ENCODE peak calls at places on chromosomes 7 and 10, in eight cellular contexts. One of them, this sample, is unnamed.

GRCh38 chr10:72173267-72173634 is 42.6 kb upstream of the ANAPC16 start:
- DNase-seq in H9: no peak
- DNase-seq in HCT116: no peak
- DNase-seq in AG04450: no peak
- DNase-seq in ovary: no peak
- DNase-seq in CD4-positive, alpha-beta T cell: no peak
- DNase-seq in GM23338: no peak
- DNase-seq in SK-N-SH: no peak
- DNase-seq in this sample: no peak

GRCh38 chr10:90777614-90778013 is 80.2 kb downstream of the HTR7 start:
- DNase-seq in H9: no peak
- DNase-seq in HCT116: no peak
- DNase-seq in AG04450: no peak
- DNase-seq in ovary: no peak
- DNase-seq in CD4-positive, alpha-beta T cell: no peak
- DNase-seq in GM23338: no peak
- DNase-seq in SK-N-SH: no peak
- DNase-seq in this sample: no peak

GRCh38 chr10:69636626-69637550 is 6.8 kb downstream of the FAM241B start:
- DNase-seq in H9: peak
- DNase-seq in HCT116: peak
- DNase-seq in AG04450: no peak
- DNase-seq in ovary: no peak
- DNase-seq in CD4-positive, alpha-beta T cell: peak
- DNase-seq in GM23338: peak
- DNase-seq in SK-N-SH: no peak
- DNase-seq in this sample: peak

GRCh38 chr10:121596668-121597503 is 1.4 kb downstream of the FGFR2 start:
- DNase-seq in H9: peak
- DNase-seq in HCT116: no peak
- DNase-seq in AG04450: no peak
- DNase-seq in ovary: peak
- DNase-seq in CD4-positive, alpha-beta T cell: no peak
- DNase-seq in GM23338: peak
- DNase-seq in SK-N-SH: no peak
- DNase-seq in this sample: peak

GRCh38 chr7:136950331-136950730 is 81.9 kb downstream of the CHRM2 start:
- DNase-seq in H9: no peak
- DNase-seq in HCT116: no peak
- DNase-seq in AG04450: no peak
- DNase-seq in ovary: no peak
- DNase-seq in CD4-positive, alpha-beta T cell: no peak
- DNase-seq in GM23338: no peak
- DNase-seq in SK-N-SH: no peak
- DNase-seq in this sample: no peak

GRCh38 chr10:119246862-119247549 is 39.6 kb downstream of the GRK5 start:
- DNase-seq in H9: no peak
- DNase-seq in HCT116: no peak
- DNase-seq in AG04450: peak
- DNase-seq in ovary: no peak
- DNase-seq in CD4-positive, alpha-beta T cell: no peak
- DNase-seq in GM23338: no peak
- DNase-seq in SK-N-SH: no peak
- DNase-seq in this sample: no peak

GRCh38 chr10:118986815-118987790 is 42.4 kb upstream of the NANOS1 start:
- DNase-seq in H9: peak
- DNase-seq in HCT116: no peak
- DNase-seq in AG04450: no peak
- DNase-seq in ovary: no peak
- DNase-seq in CD4-positive, alpha-beta T cell: no peak
- DNase-seq in GM23338: no peak
- DNase-seq in SK-N-SH: no peak
- DNase-seq in this sample: no peak

GRCh38 chr7:16817536-16817935 is 12.7 kb upstream of the AGR2 start:
- DNase-seq in H9: no peak
- DNase-seq in HCT116: no peak
- DNase-seq in AG04450: no peak
- DNase-seq in ovary: no peak
- DNase-seq in CD4-positive, alpha-beta T cell: no peak
- DNase-seq in GM23338: no peak
- DNase-seq in SK-N-SH: no peak
- DNase-seq in this sample: peak

GRCh38 chr7:150722403-150723065 is 6.1 kb downstream of the GIMAP1 start:
- DNase-seq in H9: no peak
- DNase-seq in HCT116: no peak
- DNase-seq in AG04450: no peak
- DNase-seq in ovary: no peak
- DNase-seq in CD4-positive, alpha-beta T cell: no peak
- DNase-seq in GM23338: no peak
- DNase-seq in SK-N-SH: no peak
- DNase-seq in this sample: no peak

GRCh38 chr10:22611425-22612111 is 102.8 kb downstream of the PIP4K2A start:
- DNase-seq in H9: no peak
- DNase-seq in HCT116: no peak
- DNase-seq in AG04450: no peak
- DNase-seq in ovary: no peak
- DNase-seq in CD4-positive, alpha-beta T cell: peak
- DNase-seq in GM23338: no peak
- DNase-seq in SK-N-SH: no peak
- DNase-seq in this sample: no peak

GRCh38 chr10:43037942-43038782 is 38.7 kb upstream of the RET start:
- DNase-seq in H9: peak
- DNase-seq in HCT116: no peak
- DNase-seq in AG04450: no peak
- DNase-seq in ovary: no peak
- DNase-seq in CD4-positive, alpha-beta T cell: no peak
- DNase-seq in GM23338: no peak
- DNase-seq in SK-N-SH: peak
- DNase-seq in this sample: no peak

GRCh38 chr7:1851731-1852531 is 181.9 kb downstream of the ELFN1 start:
- DNase-seq in H9: no peak
- DNase-seq in HCT116: no peak
- DNase-seq in AG04450: no peak
- DNase-seq in ovary: no peak
- DNase-seq in CD4-positive, alpha-beta T cell: no peak
- DNase-seq in GM23338: no peak
- DNase-seq in SK-N-SH: no peak
- DNase-seq in this sample: no peak

GRCh38 chr10:31318382-31318853 is 598 bp upstream of the ZEB1 start:
- DNase-seq in H9: peak
- DNase-seq in HCT116: peak
- DNase-seq in AG04450: no peak
- DNase-seq in ovary: no peak
- DNase-seq in CD4-positive, alpha-beta T cell: peak
- DNase-seq in GM23338: peak
- DNase-seq in SK-N-SH: peak
- DNase-seq in this sample: peak

GRCh38 chr10:71136036-71136690 is 76.2 kb upstream of the UNC5B start:
- DNase-seq in H9: peak
- DNase-seq in HCT116: no peak
- DNase-seq in AG04450: no peak
- DNase-seq in ovary: no peak
- DNase-seq in CD4-positive, alpha-beta T cell: no peak
- DNase-seq in GM23338: no peak
- DNase-seq in SK-N-SH: no peak
- DNase-seq in this sample: no peak

GRCh38 chr7:140402178-140402835 is 1.6 kb upstream of the RAB19 start:
- DNase-seq in H9: no peak
- DNase-seq in HCT116: no peak
- DNase-seq in AG04450: peak
- DNase-seq in ovary: no peak
- DNase-seq in CD4-positive, alpha-beta T cell: no peak
- DNase-seq in GM23338: no peak
- DNase-seq in SK-N-SH: no peak
- DNase-seq in this sample: peak

GRCh38 chr10:60353519-60354258 is 36.0 kb downstream of the ANK3 start:
- DNase-seq in H9: no peak
- DNase-seq in HCT116: no peak
- DNase-seq in AG04450: no peak
- DNase-seq in ovary: peak
- DNase-seq in CD4-positive, alpha-beta T cell: no peak
- DNase-seq in GM23338: no peak
- DNase-seq in SK-N-SH: no peak
- DNase-seq in this sample: peak

GRCh38 chr10:71132321-71132810 is 80.0 kb upstream of the UNC5B start:
- DNase-seq in H9: no peak
- DNase-seq in HCT116: no peak
- DNase-seq in AG04450: no peak
- DNase-seq in ovary: no peak
- DNase-seq in CD4-positive, alpha-beta T cell: no peak
- DNase-seq in GM23338: peak
- DNase-seq in SK-N-SH: peak
- DNase-seq in this sample: no peak

GRCh38 chr7:44283381-44284211 is 41.8 kb downstream of the CAMK2B start:
- DNase-seq in H9: peak
- DNase-seq in HCT116: no peak
- DNase-seq in AG04450: no peak
- DNase-seq in ovary: peak
- DNase-seq in CD4-positive, alpha-beta T cell: no peak
- DNase-seq in GM23338: no peak
- DNase-seq in SK-N-SH: peak
- DNase-seq in this sample: no peak

DNA sequence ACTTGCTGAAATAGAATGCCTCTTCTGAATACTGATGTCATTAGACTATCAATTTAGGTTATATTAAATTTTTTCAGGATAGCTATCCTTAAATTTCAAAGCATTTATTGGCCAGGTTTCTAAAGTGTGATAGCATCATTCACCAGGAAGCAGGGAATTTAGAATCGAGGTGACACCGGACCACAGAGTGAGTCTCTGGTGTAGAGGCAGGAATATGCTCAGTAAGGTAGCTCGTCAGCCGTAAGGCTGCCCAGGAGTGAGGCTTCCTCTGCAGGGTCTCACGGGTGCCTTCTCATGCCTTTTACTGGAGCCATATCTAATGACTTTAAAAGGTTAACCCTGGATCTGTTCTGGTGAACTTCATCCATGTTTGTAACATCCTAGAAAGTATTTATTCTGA is 170.8 kb upstream of the KLF14 start:
- DNase-seq in H9: no peak
- DNase-seq in HCT116: no peak
- DNase-seq in AG04450: no peak
- DNase-seq in ovary: no peak
- DNase-seq in CD4-positive, alpha-beta T cell: no peak
- DNase-seq in GM23338: no peak
- DNase-seq in SK-N-SH: no peak
- DNase-seq in this sample: no peak
- H3K27ac ChIP-seq in H9: no peak
- H3K27ac ChIP-seq in HCT116: peak
- H3K27ac ChIP-seq in AG04450: peak
- H3K27ac ChIP-seq in ovary: no peak
- H3K27ac ChIP-seq in CD4-positive, alpha-beta T cell: no peak
- H3K27ac ChIP-seq in GM23338: no peak
- H3K27ac ChIP-seq in SK-N-SH: peak
- H3K27ac ChIP-seq in this sample: no peak

DNA sequence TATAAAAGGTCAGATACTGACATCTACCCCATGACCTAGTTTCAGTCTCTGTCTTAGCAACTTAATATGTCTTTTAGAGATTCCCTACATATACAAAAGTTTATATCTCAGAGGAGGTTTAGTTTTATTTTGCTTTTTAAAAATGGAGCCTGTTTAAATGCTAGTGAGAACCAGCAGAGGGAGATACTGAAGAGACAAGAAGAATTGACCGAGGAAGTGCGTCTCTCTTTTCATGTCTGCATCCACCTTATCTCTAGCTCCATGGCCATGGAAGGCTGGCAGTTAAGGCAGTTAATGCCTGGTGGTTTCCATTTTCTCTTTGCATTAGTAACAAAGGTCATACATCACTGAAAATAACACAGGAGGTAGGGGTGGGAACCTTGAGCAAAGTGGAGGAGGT is 10.7 kb downstream of the SUV39H2 start:
- DNase-seq in H9: no peak
- DNase-seq in HCT116: no peak
- DNase-seq in AG04450: no peak
- DNase-seq in ovary: no peak
- DNase-seq in CD4-positive, alpha-beta T cell: no peak
- DNase-seq in GM23338: peak
- DNase-seq in SK-N-SH: peak
- DNase-seq in this sample: no peak
- TF ChIP-seq CTCF in H9: peak
- TF ChIP-seq CTCF in HCT116: peak
- TF ChIP-seq CTCF in AG04450: peak
- TF ChIP-seq CTCF in ovary: no peak
- TF ChIP-seq CTCF in CD4-positive, alpha-beta T cell: peak
- TF ChIP-seq CTCF in GM23338: peak
- TF ChIP-seq CTCF in SK-N-SH: peak
- TF ChIP-seq CTCF in this sample: peak

GRCh38 chr10:103636996-103637395 is 143.5 kb downstream of the NEURL1 start:
- DNase-seq in H9: no peak
- DNase-seq in HCT116: no peak
- DNase-seq in AG04450: no peak
- DNase-seq in ovary: no peak
- DNase-seq in CD4-positive, alpha-beta T cell: no peak
- DNase-seq in GM23338: no peak
- DNase-seq in SK-N-SH: no peak
- DNase-seq in this sample: no peak

GRCh38 chr10:103638948-103639347 is 145.4 kb downstream of the NEURL1 start:
- DNase-seq in H9: no peak
- DNase-seq in HCT116: no peak
- DNase-seq in AG04450: no peak
- DNase-seq in ovary: no peak
- DNase-seq in CD4-positive, alpha-beta T cell: no peak
- DNase-seq in GM23338: no peak
- DNase-seq in SK-N-SH: no peak
- DNase-seq in this sample: peak

GRCh38 chr10:103637855-103638561 is 144.5 kb downstream of the NEURL1 start:
- DNase-seq in H9: no peak
- DNase-seq in HCT116: no peak
- DNase-seq in AG04450: peak
- DNase-seq in ovary: peak
- DNase-seq in CD4-positive, alpha-beta T cell: no peak
- DNase-seq in GM23338: no peak
- DNase-seq in SK-N-SH: no peak
- DNase-seq in this sample: no peak

GRCh38 chr10:103635580-103635979 is 142.1 kb downstream of the NEURL1 start:
- DNase-seq in H9: no peak
- DNase-seq in HCT116: no peak
- DNase-seq in AG04450: no peak
- DNase-seq in ovary: no peak
- DNase-seq in CD4-positive, alpha-beta T cell: no peak
- DNase-seq in GM23338: no peak
- DNase-seq in SK-N-SH: no peak
- DNase-seq in this sample: no peak

GRCh38 chr10:103636492-103636891 is 143.0 kb downstream of the NEURL1 start:
- DNase-seq in H9: peak
- DNase-seq in HCT116: no peak
- DNase-seq in AG04450: no peak
- DNase-seq in ovary: no peak
- DNase-seq in CD4-positive, alpha-beta T cell: no peak
- DNase-seq in GM23338: peak
- DNase-seq in SK-N-SH: no peak
- DNase-seq in this sample: no peak
- H3K27ac ChIP-seq in H9: no peak
- H3K27ac ChIP-seq in HCT116: no peak
- H3K27ac ChIP-seq in AG04450: no peak
- H3K27ac ChIP-seq in ovary: peak
- H3K27ac ChIP-seq in CD4-positive, alpha-beta T cell: no peak
- H3K27ac ChIP-seq in GM23338: peak
- H3K27ac ChIP-seq in SK-N-SH: peak
- H3K27ac ChIP-seq in this sample: no peak

DNA sequence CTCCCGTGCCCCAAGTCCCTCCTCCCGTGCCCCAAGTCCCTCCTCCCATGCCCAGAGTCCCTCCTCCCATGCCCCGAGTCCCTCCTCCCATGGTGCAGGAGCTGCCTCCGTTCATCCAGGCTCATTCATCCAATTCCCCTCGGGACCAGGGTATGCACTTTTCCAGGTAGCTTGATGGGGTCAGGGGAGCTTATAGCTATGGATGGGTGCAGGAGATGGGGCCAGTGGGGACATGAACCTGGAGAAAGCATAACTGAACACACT is 201.3 kb downstream of the PTPRN2 start:
- DNase-seq in H9: no peak
- DNase-seq in HCT116: no peak
- DNase-seq in AG04450: no peak
- DNase-seq in ovary: no peak
- DNase-seq in CD4-positive, alpha-beta T cell: no peak
- DNase-seq in GM23338: no peak
- DNase-seq in SK-N-SH: no peak
- DNase-seq in this sample: no peak
- TF ChIP-seq CTCF in H9: no peak
- TF ChIP-seq CTCF in HCT116: no peak
- TF ChIP-seq CTCF in AG04450: no peak
- TF ChIP-seq CTCF in ovary: no peak
- TF ChIP-seq CTCF in CD4-positive, alpha-beta T cell: no peak
- TF ChIP-seq CTCF in GM23338: no peak
- TF ChIP-seq CTCF in SK-N-SH: no peak
- TF ChIP-seq CTCF in this sample: no peak

This sample was measured in cardiac muscle cell.